ENCODE peak calls at places on chromosomes 4 and X, in four cellular contexts. One of them, this sample, is unnamed.

GRCh38 chrX:15567886-15568616 is 32.7 kb downstream of the ACE2 start:
- DNase-seq in adrenal gland: no peak
- DNase-seq in GM23338: peak; percentile 4
- DNase-seq in uterus: no peak
- DNase-seq in this sample: no peak

GRCh38 chr4:80197601-80198444 is 520 bp downstream of the PRDM8 start:
- DNase-seq in adrenal gland: no peak
- DNase-seq in GM23338: peak; percentile 71
- DNase-seq in uterus: no peak
- DNase-seq in this sample: no peak

GRCh38 chr4:56804551-56804950 is 16.9 kb downstream of the SPINK2 start:
- DNase-seq in adrenal gland: no peak
- DNase-seq in GM23338: no peak
- DNase-seq in uterus: no peak
- DNase-seq in this sample: no peak

GRCh38 chrX:71666240-71667223 is 814 bp upstream of the LOC101059915 start:
- DNase-seq in adrenal gland: no peak
- DNase-seq in GM23338: peak; percentile 6
- DNase-seq in uterus: no peak
- DNase-seq in this sample: no peak

GRCh38 chrX:129347291-129347690 is 176.0 kb downstream of the SMARCA1 start:
- DNase-seq in adrenal gland: no peak
- DNase-seq in GM23338: peak; percentile 74
- DNase-seq in uterus: no peak
- DNase-seq in this sample: peak; percentile 1

GRCh38 chr4:3384771-3385701 is 56.7 kb upstream of the HGFAC start:
- DNase-seq in adrenal gland: no peak
- DNase-seq in GM23338: no peak
- DNase-seq in uterus: no peak
- DNase-seq in this sample: no peak

GRCh38 chr4:157221895-157222763 is 1.6 kb downstream of the GRIA2 start:
- DNase-seq in adrenal gland: peak; percentile 27
- DNase-seq in GM23338: peak; percentile 88
- DNase-seq in uterus: peak; percentile 52
- DNase-seq in this sample: peak; percentile 34

GRCh38 chr4:184421558-184422155 is 52.7 kb downstream of the IRF2 start:
- DNase-seq in adrenal gland: no peak
- DNase-seq in GM23338: no peak
- DNase-seq in uterus: no peak
- DNase-seq in this sample: no peak

GRCh38 chrX:48665991-48666390 is 17.6 kb upstream of the WAS start:
- DNase-seq in adrenal gland: no peak
- DNase-seq in GM23338: no peak
- DNase-seq in uterus: no peak
- DNase-seq in this sample: no peak

GRCh38 chrX:69424910-69425309 is 79.2 kb upstream of the NALF2 start:
- DNase-seq in adrenal gland: no peak
- DNase-seq in GM23338: no peak
- DNase-seq in uterus: no peak
- DNase-seq in this sample: no peak

GRCh38 chr4:14125375-14126129 is 498.0 kb upstream of the BOD1L1 start:
- DNase-seq in adrenal gland: no peak
- DNase-seq in GM23338: no peak
- DNase-seq in uterus: no peak
- DNase-seq in this sample: no peak
- H3K27ac ChIP-seq in adrenal gland: no peak overlapping the region
- H3K27ac ChIP-seq in GM23338: no peak overlapping the region
- H3K27ac ChIP-seq in uterus: no peak overlapping the region
- H3K27ac ChIP-seq in this sample: no peak overlapping the region

GRCh38 chr4:11472535-11472934 is 43.8 kb upstream of the HS3ST1 start:
- DNase-seq in adrenal gland: no peak
- DNase-seq in GM23338: no peak
- DNase-seq in uterus: no peak
- DNase-seq in this sample: no peak
- H3K27ac ChIP-seq in adrenal gland: no peak overlapping the region
- H3K27ac ChIP-seq in GM23338: no peak overlapping the region
- H3K27ac ChIP-seq in uterus: no peak overlapping the region
- H3K27ac ChIP-seq in this sample: no peak overlapping the region

GRCh38 chr4:88320174-88320779 is 35.9 kb upstream of the PPM1K start:
- DNase-seq in adrenal gland: no peak
- DNase-seq in GM23338: peak; percentile 1
- DNase-seq in uterus: no peak
- DNase-seq in this sample: no peak
- H3K27ac ChIP-seq in adrenal gland: no peak overlapping the region
- H3K27ac ChIP-seq in GM23338: peak overlapping the region; percentile 67
- H3K27ac ChIP-seq in uterus: peak overlapping the region; percentile 58
- H3K27ac ChIP-seq in this sample: no peak overlapping the region

GRCh38 chrX:145817666-145818521 is at the start of gene SLITRK2:
- DNase-seq in adrenal gland: no peak
- DNase-seq in GM23338: peak; percentile 57
- DNase-seq in uterus: no peak
- DNase-seq in this sample: no peak
- H3K27ac ChIP-seq in adrenal gland: no peak within 1 kb of the TSS
- H3K27ac ChIP-seq in GM23338: no peak within 1 kb of the TSS
- H3K27ac ChIP-seq in uterus: no peak within 1 kb of the TSS
- H3K27ac ChIP-seq in this sample: no peak within 1 kb of the TSS

GRCh38 chr4:128241981-128242380 is 45.6 kb downstream of the PGRMC2 start:
- DNase-seq in adrenal gland: no peak
- DNase-seq in GM23338: no peak
- DNase-seq in uterus: no peak
- DNase-seq in this sample: no peak
- H3K27ac ChIP-seq in adrenal gland: no peak overlapping the region
- H3K27ac ChIP-seq in GM23338: no peak overlapping the region
- H3K27ac ChIP-seq in uterus: no peak overlapping the region
- H3K27ac ChIP-seq in this sample: no peak overlapping the region

DNA sequence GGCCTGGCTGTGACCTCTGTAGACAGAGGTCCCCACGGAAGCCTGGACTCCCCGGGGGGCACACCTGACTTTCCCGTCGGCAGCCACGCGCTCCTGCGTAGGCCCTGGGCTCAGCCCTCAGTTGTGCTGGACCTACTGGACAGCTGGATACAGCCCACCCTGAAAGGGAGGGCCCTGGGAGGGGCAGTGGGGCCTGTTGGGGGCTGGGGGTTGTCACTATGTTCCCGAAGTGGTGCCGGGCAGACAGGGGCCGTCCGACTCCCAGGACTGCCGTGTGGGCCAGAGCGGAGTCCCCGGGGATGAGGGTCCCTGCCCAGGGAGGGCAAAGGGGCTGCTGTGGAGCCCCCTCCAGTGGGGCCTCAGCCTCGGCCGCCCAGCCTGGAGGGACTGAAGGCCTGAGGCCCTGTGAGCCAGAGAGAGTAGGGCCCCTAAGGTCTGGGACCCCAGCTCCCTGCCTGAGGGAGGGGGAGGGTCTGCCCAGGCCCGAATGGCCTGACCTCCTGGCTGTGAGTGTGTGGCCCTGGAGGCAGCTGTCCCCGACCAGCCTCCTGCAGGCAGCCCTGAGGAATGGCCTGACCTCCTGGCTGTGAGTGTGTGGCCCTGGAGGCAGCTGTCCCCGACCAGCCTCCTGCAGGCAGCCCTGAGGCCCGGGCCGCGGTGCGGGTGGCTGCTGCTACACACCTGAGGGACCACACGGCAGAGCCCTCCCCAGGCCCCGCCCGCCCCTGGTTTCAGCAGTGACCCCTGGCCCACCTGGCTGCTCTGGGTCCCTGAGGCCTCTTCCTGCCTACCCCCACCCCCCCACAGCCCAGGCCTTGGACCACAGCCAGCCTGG is 25.8 kb downstream of the FGFRL1 start:
- DNase-seq in adrenal gland: no peak
- DNase-seq in GM23338: no peak
- DNase-seq in uterus: no peak
- DNase-seq in this sample: no peak
- H3K27ac ChIP-seq in adrenal gland: no peak overlapping the region
- H3K27ac ChIP-seq in GM23338: no peak overlapping the region
- H3K27ac ChIP-seq in uterus: no peak overlapping the region
- H3K27ac ChIP-seq in this sample: no peak overlapping the region

DNA sequence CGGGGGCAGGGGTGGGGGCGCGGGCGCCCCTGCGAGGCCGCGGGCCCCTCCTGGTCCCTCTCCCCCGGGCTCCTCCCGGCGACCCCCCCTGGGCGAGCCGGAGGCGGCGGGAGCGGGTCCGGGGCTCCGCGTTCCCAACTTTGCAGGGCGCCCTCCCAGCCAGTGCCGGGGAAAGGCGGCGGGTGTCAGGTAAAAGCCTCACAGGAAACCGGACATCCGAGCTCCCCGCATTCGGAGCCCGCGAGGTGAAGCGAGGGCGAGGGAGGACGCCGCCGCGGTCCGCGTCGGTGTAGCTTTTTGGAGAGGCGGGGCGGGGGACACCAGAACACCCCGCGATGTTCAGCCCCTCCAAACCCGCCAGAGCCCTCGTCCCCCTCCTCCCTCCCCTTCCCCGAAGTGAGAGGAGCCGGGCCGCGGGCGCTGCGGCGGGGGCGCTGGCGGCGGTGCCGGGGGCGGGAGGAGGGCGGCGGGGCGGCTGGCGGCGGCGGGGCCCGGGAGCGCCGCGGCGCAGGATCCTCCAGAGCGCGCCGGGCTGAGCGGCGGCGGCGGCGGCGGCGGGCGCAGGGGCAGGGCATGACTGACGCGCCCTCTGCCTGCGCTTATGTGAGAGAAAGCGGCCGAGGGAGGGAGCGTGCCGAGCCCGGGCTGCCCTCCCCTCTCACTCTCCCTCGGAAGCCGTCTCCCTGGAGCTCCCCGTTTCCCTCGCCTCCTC is at the start of gene VEGFC:
- DNase-seq in adrenal gland: peak; percentile 71
- DNase-seq in GM23338: peak; percentile 85
- DNase-seq in uterus: peak; percentile 57
- DNase-seq in this sample: peak; percentile 56
- H3K27ac ChIP-seq in adrenal gland: peak within 1 kb of the TSS; percentile 87
- H3K27ac ChIP-seq in GM23338: no peak within 1 kb of the TSS
- H3K27ac ChIP-seq in uterus: peak within 1 kb of the TSS; percentile 71
- H3K27ac ChIP-seq in this sample: no peak within 1 kb of the TSS